ENCODE peak calls at places on chromosomes 6 and 20, in nine cellular contexts. G is mammary epithelial cell; Q is CD4-positive, alpha-beta T cell; M is kidney epithelial cell; S is RWPE1; J is A549; I is AG04450; R is heart right ventricle; Y is WTC11. V is an unnamed sample.
A peak's percentile ranks its signal among the peaks of the same experiment; 100 is the strongest.

GRCh38 chr6:29705389-29706231 is 17.6 kb upstream of the HLA-F start:
- DNase-seq in G (peak; percentile 32), Q (no peak), M (no peak), S (peak; percentile 75), J (peak; percentile 39), I (peak; percentile 15), R (peak; percentile 52), Y (no peak), V (no peak)

GRCh38 chr6:44342489-44342888 is at the start of gene SPATS1:
- DNase-seq in G (no peak), Q (no peak), M (no peak), S (no peak), J (no peak), I (no peak), R (no peak), Y (peak; percentile 71), V (no peak)

GRCh38 chr6:12269100-12269499 is 21.1 kb upstream of the EDN1 start:
- DNase-seq in G (no peak), Q (no peak), M (no peak), S (no peak), J (no peak), I (no peak), R (no peak), Y (no peak), V (no peak)

GRCh38 chr6:53651149-53651763 is 14.3 kb downstream of the KLHL31 start:
- DNase-seq in G (peak; percentile 79), Q (peak; percentile 55), M (no peak), S (peak; percentile 47), J (peak; percentile 18), I (peak; percentile 55), R (peak; percentile 59), Y (peak; percentile 52), V (no peak)

GRCh38 chr6:83127258-83127657 is 59.8 kb downstream of the DOP1A start:
- DNase-seq in G (no peak), Q (no peak), M (no peak), S (no peak), J (no peak), I (no peak), R (no peak), Y (no peak), V (no peak)

GRCh38 chr20:4021905-4022304 is 6.5 kb upstream of the RNF24 start:
- DNase-seq in G (no peak), Q (no peak), M (no peak), S (no peak), J (no peak), I (no peak), R (no peak), Y (no peak), V (no peak)

GRCh38 chr20:63317061-63317460 is 24.1 kb downstream of the COL20A1 start:
- DNase-seq in G (no peak), Q (no peak), M (no peak), S (no peak), J (no peak), I (no peak), R (no peak), Y (no peak), V (no peak)

GRCh38 chr6:56947931-56948330 is 7.0 kb upstream of the BEND6 start:
- DNase-seq in G (no peak), Q (no peak), M (no peak), S (no peak), J (no peak), I (no peak), R (no peak), Y (no peak), V (no peak)

GRCh38 chr20:47160240-47160639 is 196.3 kb downstream of the ZMYND8 start:
- DNase-seq in G (no peak), Q (no peak), M (no peak), S (no peak), J (no peak), I (no peak), R (no peak), Y (no peak), V (no peak)

GRCh38 chr6:147194652-147195403 is 9.4 kb upstream of the STXBP5 start:
- DNase-seq in G (peak; percentile 22), Q (no peak), M (no peak), S (peak; percentile 25), J (no peak), I (no peak), R (no peak), Y (no peak), V (no peak)

GRCh38 chr6:83215131-83216047 is 22.2 kb downstream of the RWDD2A start:
- DNase-seq in G (peak; percentile 51), Q (peak; percentile 23), M (no peak), S (peak; percentile 50), J (peak; percentile 10), I (peak; percentile 51), R (peak; percentile 71), Y (peak; percentile 49), V (no peak)

GRCh38 chr20:17643531-17644188 is 38.4 kb downstream of the RRBP1 start:
- DNase-seq in G (no peak), Q (no peak), M (no peak), S (no peak), J (no peak), I (no peak), R (no peak), Y (no peak), V (no peak)

GRCh38 chr6:35716798-35717197 is 20.0 kb upstream of the ARMC12 start:
- DNase-seq in G (no peak), Q (no peak), M (no peak), S (no peak), J (no peak), I (no peak), R (no peak), Y (no peak), V (no peak)

GRCh38 chr6:56002336-56002735 is 126.9 kb upstream of the BMP5 start:
- DNase-seq in G (no peak), Q (no peak), M (no peak), S (no peak), J (no peak), I (no peak), R (no peak), Y (no peak), V (no peak)

GRCh38 chr20:39246436-39246835 is 284.3 kb downstream of the DHX35 start:
- DNase-seq in G (no peak), Q (no peak), M (no peak), S (no peak), J (no peak), I (no peak), R (no peak), Y (no peak), V (no peak)

GRCh38 chr20:39245685-39246311 is 283.7 kb downstream of the DHX35 start:
- DNase-seq in G (no peak), Q (no peak), M (no peak), S (no peak), J (no peak), I (no peak), R (no peak), Y (no peak), V (no peak)

GRCh38 chr20:39242614-39243013 is 280.5 kb downstream of the DHX35 start:
- DNase-seq in G (no peak), Q (no peak), M (no peak), S (no peak), J (no peak), I (no peak), R (no peak), Y (no peak), V (no peak)
- TF ChIP-seq CTCF in G (no peak), Q (no peak), M (no peak), S (no peak), J (no peak), I (no peak), R (no peak), Y (no peak), V (no peak)

DNA sequence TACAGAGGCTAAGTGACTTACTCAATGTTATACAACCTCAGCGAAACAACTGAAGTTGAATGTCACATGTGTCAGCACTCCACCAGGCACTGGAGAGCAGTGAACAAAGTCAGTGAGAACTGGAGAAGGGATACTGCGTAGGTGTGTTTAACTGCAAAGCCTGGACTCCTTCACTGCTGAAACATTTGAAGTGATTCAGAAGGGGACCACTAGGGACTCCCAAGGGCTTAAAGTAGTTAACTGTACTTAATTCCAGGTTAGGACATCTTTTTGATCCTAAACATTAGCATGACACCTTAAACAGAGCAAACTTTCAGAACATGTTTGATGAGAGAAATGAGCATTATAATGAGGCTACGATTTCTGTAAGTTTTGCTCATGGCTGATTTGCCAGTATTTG is 45.0 kb upstream of the ZBTB24 start:
- DNase-seq in G (peak; percentile 16), Q (no peak), M (no peak), S (peak; percentile 31), J (peak; percentile 10), I (no peak), R (no peak), Y (no peak), V (no peak)
- TF ChIP-seq CTCF in G (peak; percentile 25), Q (no peak), M (peak; percentile 44), S (peak; percentile 19), J (no peak), I (peak; percentile 49), R (no peak), Y (no peak), V (peak; percentile 63)

GRCh38 chr6:156928972-156929371 is 151.8 kb downstream of the ARID1B start:
- DNase-seq in G (no peak), Q (no peak), M (no peak), S (no peak), J (no peak), I (no peak), R (no peak), Y (no peak), V (no peak)

GRCh38 chr6:156935000-156935399 is 157.8 kb downstream of the ARID1B start:
- DNase-seq in G (no peak), Q (no peak), M (no peak), S (no peak), J (no peak), I (no peak), R (no peak), Y (no peak), V (no peak)

GRCh38 chr6:156931283-156931682 is 154.1 kb downstream of the ARID1B start:
- DNase-seq in G (no peak), Q (no peak), M (no peak), S (no peak), J (no peak), I (no peak), R (no peak), Y (no peak), V (no peak)

GRCh38 chr6:156934054-156934424 is 156.9 kb downstream of the ARID1B start:
- DNase-seq in G (peak; percentile 16), Q (no peak), M (no peak), S (no peak), J (no peak), I (no peak), R (no peak), Y (no peak), V (no peak)

GRCh38 chr6:156933201-156934053 is 156.2 kb downstream of the ARID1B start:
- DNase-seq in G (no peak), Q (no peak), M (no peak), S (no peak), J (no peak), I (no peak), R (no peak), Y (peak; percentile 31), V (no peak)
- TF ChIP-seq CTCF in G (no peak), Q (no peak), M (no peak), S (no peak), J (no peak), I (no peak), R (no peak), Y (no peak), V (peak; percentile 36)

DNA sequence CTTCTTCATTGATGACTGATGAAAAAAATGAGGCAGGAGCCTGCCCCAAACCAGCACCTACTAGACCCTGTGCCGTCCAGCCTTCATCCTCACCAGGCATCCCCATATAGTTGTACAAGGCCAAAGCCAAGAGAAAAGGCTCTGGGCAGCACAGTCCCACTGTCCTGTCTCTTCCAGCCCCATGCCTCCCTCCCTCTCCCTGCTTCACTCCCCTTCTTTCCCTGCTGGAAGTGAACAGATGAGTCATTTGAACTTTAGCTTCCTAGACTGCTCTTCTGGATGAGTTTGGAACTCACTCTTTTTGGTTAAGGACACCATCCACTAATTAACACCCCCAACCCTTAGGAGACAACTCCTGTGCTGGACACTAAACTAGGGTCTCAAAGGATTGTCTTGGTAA is 235.2 kb downstream of the LRFN2 start:
- DNase-seq in G (no peak), Q (no peak), M (no peak), S (no peak), J (no peak), I (no peak), R (no peak), Y (no peak), V (no peak)
- TF ChIP-seq CTCF in G (no peak), Q (no peak), M (no peak), S (no peak), J (no peak), I (no peak), R (no peak), Y (no peak), V (no peak)

V was measured in type B pancreatic cell.